ENCODE peak calls at places on chromosomes 11 and 22, in seven cellular contexts. W is lower leg skin; I is kidney tubule cell; A is stimulated activated naive CD8-positive, alpha-beta T cell treated with anti-CD3 and anti-CD28 coated beads, Interleukin-15, amount 100 ng/mL, for 72 hours; D is NCI-H1105; G is amniotic stem cell; E is Peyer's patch. Y is an unnamed sample.

GRCh38 chr11:628056-628455 is 1.1 kb upstream of the SCT start:
- DNase-seq in D (no peak), A (no peak), I (no peak), G (no peak), E (peak), W (no peak), Y (no peak)

GRCh38 chr11:92707173-92707619 is 262.3 kb upstream of the MTNR1B start:
- DNase-seq in E (no peak), A (no peak), W (peak), I (peak), D (peak), G (no peak), Y (no peak)

GRCh38 chr11:78823588-78823987 is 248.9 kb upstream of the NARS2 start:
- DNase-seq in E (no peak), A (no peak), I (no peak), G (no peak), W (peak), D (no peak), Y (no peak)

GRCh38 chr11:82978422-82979099 is 77.0 kb downstream of the DDIAS start:
- DNase-seq in G (no peak), A (peak), I (peak), W (no peak), D (no peak), E (no peak), Y (no peak)

GRCh38 chr11:10355257-10355661 is 50.4 kb downstream of the ADM start:
- DNase-seq in I (peak), E (no peak), W (no peak), A (no peak), G (no peak), D (no peak), Y (no peak)

GRCh38 chr11:122202951-122203456 is 87.0 kb upstream of the BLID start:
- DNase-seq in G (no peak), A (peak), I (peak), W (peak), E (peak), D (peak), Y (peak)

GRCh38 chr11:124405611-124406010 is 6.8 kb upstream of the OR8B3 start:
- DNase-seq in D (no peak), G (no peak), E (no peak), W (no peak), I (no peak), A (no peak), Y (no peak)

GRCh38 chr11:123590296-123590912 is 64.0 kb downstream of the SCN3B start:
- DNase-seq in W (no peak), A (no peak), I (peak), E (peak), G (no peak), D (no peak), Y (no peak)

GRCh38 chr11:117144477-117145392 is 648 bp downstream of the PAFAH1B2 start:
- DNase-seq in G (peak), W (peak), A (peak), E (peak), I (peak), D (peak), Y (no peak)

GRCh38 chr22:31929126-31929928 is 15.0 kb upstream of the YWHAH start:
- DNase-seq in E (no peak), D (no peak), W (no peak), A (no peak), G (no peak), I (no peak), Y (peak)

GRCh38 chr11:14463623-14464022 is 36.0 kb downstream of the COPB1 start:
- DNase-seq in E (no peak), D (no peak), I (no peak), A (no peak), G (no peak), W (no peak), Y (no peak)

GRCh38 chr11:55501014-55501413 is 53.3 kb upstream of the OR4C15 start:
- DNase-seq in W (no peak), E (no peak), A (no peak), I (no peak), D (no peak), G (no peak), Y (no peak)